ENCODE peak calls at places on chromosomes 3 and 15, in nine cellular contexts. X is left lung, U is mucosa of descending colon, T is neuronal stem cell, E is psoas muscle, I is right lobe of liver, Q is fibroblast of lung, Z is mesenchymal stem cell, G is K562. C is an unnamed sample. For H3K36me3, the result is how much of the 10 kb centered on the place peaks cover.

GRCh38 chr15:69612112-69612511 is 159.5 kb downstream of the RPLP1 start:
- DNase-seq in X (no peak), U (no peak), T (no peak), E (no peak), I (no peak), Q (no peak), Z (no peak), G (no peak), C (no peak)

GRCh38 chr15:36911322-36911944 is 188.9 kb downstream of the MEIS2 start:
- DNase-seq in X (no peak), U (no peak), T (no peak), E (no peak), I (no peak), Q (peak), Z (peak), G (no peak), C (peak)

GRCh38 chr3:138935864-138936762 is 10.8 kb downstream of the FOXL2 start:
- DNase-seq in X (peak), U (peak), T (peak), E (peak), I (peak), Q (peak), Z (peak), G (peak), C (peak)

GRCh38 chr3:217948-218347 is 21.4 kb downstream of the CHL1 start:
- DNase-seq in X (no peak), U (no peak), T (no peak), E (no peak), I (no peak), Q (no peak), Z (no peak), G (no peak), C (no peak)

GRCh38 chr3:10697918-10698317 is 118.1 kb upstream of the SLC6A11 start:
- DNase-seq in X (no peak), U (no peak), T (no peak), E (no peak), I (no peak), Q (no peak), Z (no peak), G (peak), C (no peak)

GRCh38 chr3:32706348-32707025 is 21.5 kb downstream of the CNOT10 start:
- DNase-seq in X (no peak), U (no peak), T (no peak), E (no peak), I (no peak), Q (peak), Z (peak), G (no peak), C (no peak)

GRCh38 chr15:44084171-44084570 is 110.9 kb downstream of the FRMD5 start:
- DNase-seq in X (no peak), U (no peak), T (no peak), E (no peak), I (no peak), Q (peak), Z (no peak), G (no peak), C (no peak)

GRCh38 chr15:45799508-45799907 is 164.7 kb downstream of the SQOR start:
- DNase-seq in X (no peak), U (no peak), T (no peak), E (no peak), I (no peak), Q (no peak), Z (no peak), G (no peak), C (no peak)

GRCh38 chr15:74992619-74993018 is 2.7 kb upstream of the SCAMP5 start:
- DNase-seq in X (no peak), U (no peak), T (no peak), E (no peak), I (no peak), Q (no peak), Z (no peak), G (no peak), C (no peak)

GRCh38 chr15:52527898-52528464 is 699 bp downstream of the MYO5A start:
- DNase-seq in X (no peak), U (no peak), T (peak), E (peak), I (peak), Q (peak), Z (peak), G (no peak), C (no peak)

GRCh38 chr3:126267169-126267975 is 87.0 kb upstream of the ALDH1L1 start:
- DNase-seq in X (peak), U (peak), T (peak), E (peak), I (peak), Q (peak), Z (peak), G (no peak), C (peak)

GRCh38 chr3:37899101-37899707 is 37.5 kb downstream of the CTDSPL start:
- DNase-seq in X (no peak), U (no peak), T (no peak), E (no peak), I (no peak), Q (no peak), Z (no peak), G (no peak), C (no peak)

GRCh38 chr3:190621971-190622370 is 108.1 kb downstream of the IL1RAP start:
- DNase-seq in X (no peak), U (no peak), T (no peak), E (no peak), I (no peak), Q (no peak), Z (peak), G (no peak), C (no peak)

GRCh38 chr15:29822685-29823459 is 604 bp upstream of the TJP1 start:
- DNase-seq in X (peak), U (peak), T (no peak), E (peak), I (peak), Q (peak), Z (peak), G (no peak), C (peak)

GRCh38 chr3:184240384-184241140 is 8.2 kb downstream of the ALG3 start:
- DNase-seq in X (no peak), U (peak), T (no peak), E (no peak), I (no peak), Q (peak), Z (peak), G (no peak), C (no peak)

GRCh38 chr3:33186524-33187367 is 31.9 kb downstream of the SUSD5 start:
- DNase-seq in X (no peak), U (no peak), T (no peak), E (no peak), I (peak), Q (peak), Z (peak), G (no peak), C (peak)

GRCh38 chr15:75065851-75066509 is 42.6 kb downstream of the PPCDC start:
- DNase-seq in X (no peak), U (no peak), T (no peak), E (no peak), I (no peak), Q (peak), Z (no peak), G (peak), C (peak)

GRCh38 chr3:172512363-172512762 is 10.9 kb downstream of the TNFSF10 start:
- DNase-seq in X (peak), U (peak), T (no peak), E (peak), I (peak), Q (peak), Z (peak), G (peak), C (no peak)

GRCh38 chr3:155441026-155441425 is 147.5 kb upstream of the STRIT1 start:
- DNase-seq in X (no peak), U (no peak), T (no peak), E (no peak), I (no peak), Q (no peak), Z (no peak), G (no peak), C (no peak)

GRCh38 chr3:46948830-46949671 is 27.5 kb downstream of the CCDC12 start:
- DNase-seq in X (peak), U (peak), T (no peak), E (no peak), I (peak), Q (no peak), Z (peak), G (peak), C (peak)

GRCh38 chr15:95171551-95171950 is 940.2 kb downstream of the MCTP2 start:
- DNase-seq in X (no peak), U (no peak), T (no peak), E (no peak), I (no peak), Q (no peak), Z (no peak), G (no peak), C (no peak)

GRCh38 chr3:128541246-128541645 is 48.2 kb upstream of the GATA2 start:
- DNase-seq in X (no peak), U (no peak), T (no peak), E (no peak), I (no peak), Q (no peak), Z (no peak), G (no peak), C (no peak)

GRCh38 chr3:13012228-13012691 is 61.0 kb downstream of the IQSEC1 start:
- DNase-seq in X (peak), U (peak), T (no peak), E (peak), I (peak), Q (no peak), Z (peak), G (no peak), C (no peak)

GRCh38 chr15:82647835-82648256 is 683 bp upstream of the CPEB1 start:
- DNase-seq in X (peak), U (no peak), T (no peak), E (peak), I (no peak), Q (no peak), Z (no peak), G (peak), C (no peak)

GRCh38 chr3:141959921-141960554 is 83.6 kb downstream of the ATP1B3 start:
- DNase-seq in X (no peak), U (no peak), T (no peak), E (no peak), I (no peak), Q (peak), Z (peak), G (no peak), C (no peak)

GRCh38 chr3:128946411-128946810 is 47.5 kb downstream of the CFAP92 start:
- DNase-seq in X (no peak), U (no peak), T (no peak), E (no peak), I (no peak), Q (peak), Z (peak), G (no peak), C (no peak)

GRCh38 chr15:92797168-92798052 is 102.7 kb upstream of the CHD2 start:
- DNase-seq in X (no peak), U (no peak), T (peak), E (no peak), I (no peak), Q (peak), Z (peak), G (peak), C (peak)

GRCh38 chr3:38097446-38098375 is 39.2 kb downstream of the ACAA1 start:
- DNase-seq in X (no peak), U (no peak), T (no peak), E (no peak), I (no peak), Q (no peak), Z (no peak), G (no peak), C (no peak)

GRCh38 chr15:51025454-51025846 is 69.3 kb downstream of the TNFAIP8L3 start:
- DNase-seq in X (no peak), U (no peak), T (no peak), E (no peak), I (no peak), Q (no peak), Z (no peak), G (no peak), C (no peak)

GRCh38 chr3:181896605-181897004 is 184.9 kb downstream of the SOX2 start:
- DNase-seq in X (no peak), U (no peak), T (no peak), E (no peak), I (no peak), Q (no peak), Z (no peak), G (no peak), C (no peak)

GRCh38 chr3:71312461-71312860 is 271.1 kb downstream of the FOXP1 start:
- DNase-seq in X (no peak), U (no peak), T (no peak), E (no peak), I (no peak), Q (no peak), Z (no peak), G (no peak), C (no peak)

GRCh38 chr3:160225181-160226025 is at the start of gene C3orf80:
- DNase-seq in X (peak), U (peak), T (peak), E (peak), I (peak), Q (peak), Z (peak), G (peak), C (peak)

GRCh38 chr3:167976880-167977498 is 118.7 kb downstream of the GOLIM4 start:
- DNase-seq in X (no peak), U (no peak), T (no peak), E (no peak), I (no peak), Q (no peak), Z (no peak), G (no peak), C (no peak)

GRCh38 chr3:117011687-117012250 is 302.2 kb downstream of the TUSC7 start:
- DNase-seq in X (no peak), U (no peak), T (no peak), E (no peak), I (no peak), Q (no peak), Z (no peak), G (no peak), C (no peak)

GRCh38 chr15:61936528-61937195 is 123.6 kb downstream of the VPS13C start:
- DNase-seq in X (no peak), U (no peak), T (no peak), E (no peak), I (no peak), Q (no peak), Z (no peak), G (no peak), C (no peak)

GRCh38 chr15:38189651-38190280 is 62.9 kb upstream of the SPRED1 start:
- DNase-seq in X (no peak), U (no peak), T (no peak), E (no peak), I (no peak), Q (peak), Z (no peak), G (no peak), C (no peak)

GRCh38 chr3:152769523-152769922 is 65.4 kb upstream of the P2RY1 start:
- DNase-seq in X (no peak), U (no peak), T (no peak), E (no peak), I (no peak), Q (no peak), Z (peak), G (no peak), C (no peak)

GRCh38 chr15:85690546-85691226 is 104.0 kb downstream of the KLHL25 start:
- DNase-seq in X (no peak), U (no peak), T (no peak), E (no peak), I (no peak), Q (no peak), Z (no peak), G (no peak), C (no peak)
- H3K36me3 ChIP-seq in X (half or more), U (under half), T (under half), E (under half), I (under half), Q (under half), Z (under half), G (under half), C (under half)

GRCh38 chr15:78943692-78944091 is 1.2 kb downstream of the CTSH start:
- DNase-seq in X (no peak), U (no peak), T (no peak), E (no peak), I (no peak), Q (peak), Z (no peak), G (no peak), C (peak)

GRCh38 chr15:78942741-78943140 is 2.1 kb downstream of the CTSH start:
- DNase-seq in X (no peak), U (no peak), T (no peak), E (no peak), I (no peak), Q (no peak), Z (no peak), G (no peak), C (no peak)

GRCh38 chr15:78934063-78935023 is 10.5 kb downstream of the CTSH start:
- DNase-seq in X (no peak), U (peak), T (no peak), E (no peak), I (no peak), Q (peak), Z (no peak), G (no peak), C (no peak)

GRCh38 chr15:78937132-78937739 is 7.6 kb downstream of the CTSH start:
- DNase-seq in X (no peak), U (no peak), T (no peak), E (no peak), I (no peak), Q (no peak), Z (no peak), G (peak), C (no peak)

DNA sequence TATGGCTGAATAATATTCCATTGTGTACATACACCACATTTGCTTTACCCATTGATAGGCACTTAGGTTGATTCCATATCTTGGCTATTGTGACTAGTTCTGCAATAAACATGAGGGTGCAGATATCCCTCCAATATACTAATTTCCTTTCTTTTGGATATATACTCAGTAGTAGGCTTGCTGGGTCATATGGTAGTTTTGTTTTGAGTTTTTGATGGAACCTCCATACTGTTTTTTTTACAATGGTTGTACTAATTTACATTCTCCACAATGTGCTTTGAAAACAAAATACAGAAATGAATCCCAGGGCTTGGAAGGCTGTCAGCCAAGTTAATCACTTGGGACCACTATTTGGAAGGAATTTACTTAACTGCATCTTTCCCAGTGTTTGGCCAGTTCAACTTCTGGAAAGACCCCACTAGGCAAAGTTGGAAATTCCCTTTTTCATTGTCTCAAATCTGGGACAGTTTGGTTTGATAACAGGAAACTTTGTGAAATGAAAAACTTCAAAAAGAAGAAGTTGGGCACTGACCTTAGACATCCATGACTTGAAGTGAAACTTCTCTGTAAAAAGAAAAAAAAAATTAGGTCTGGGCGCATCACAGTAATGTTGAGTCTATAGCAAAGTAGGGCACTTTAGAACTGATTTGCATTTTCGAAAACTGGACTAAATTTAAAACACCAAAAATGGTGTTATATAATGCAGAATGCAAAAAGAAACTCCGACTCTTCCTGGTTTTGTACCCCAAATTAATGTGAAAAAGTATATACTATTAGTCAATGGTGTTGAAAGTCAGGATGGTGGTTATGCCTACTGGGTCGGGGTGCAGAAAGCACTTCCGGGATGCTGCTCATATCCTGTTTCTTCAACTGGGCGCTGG is 6.0 kb downstream of the CTSH start:
- DNase-seq in X (no peak), U (no peak), T (no peak), E (no peak), I (no peak), Q (no peak), Z (no peak), G (no peak), C (no peak)
- H3K36me3 ChIP-seq in X (half or more), U (under half), T (under half), E (under half), I (under half), Q (under half), Z (under half), G (under half), C (under half)

GRCh38 chr15:60363024-60363674 is 34.6 kb downstream of the ANXA2 start:
- DNase-seq in X (no peak), U (no peak), T (no peak), E (no peak), I (no peak), Q (no peak), Z (peak), G (no peak), C (no peak)
- H3K36me3 ChIP-seq in X (half or more), U (under half), T (under half), E (under half), I (under half), Q (under half), Z (under half), G (half or more), C (under half)

GRCh38 chr15:27707216-27707710 is 391.9 kb downstream of the OCA2 start:
- DNase-seq in X (no peak), U (no peak), T (no peak), E (no peak), I (no peak), Q (no peak), Z (no peak), G (no peak), C (no peak)

GRCh38 chr15:27704939-27705514 is 394.1 kb downstream of the OCA2 start:
- DNase-seq in X (no peak), U (no peak), T (no peak), E (no peak), I (no peak), Q (peak), Z (no peak), G (no peak), C (no peak)

GRCh38 chr15:27706300-27706699 is 392.8 kb downstream of the OCA2 start:
- DNase-seq in X (no peak), U (no peak), T (no peak), E (no peak), I (no peak), Q (no peak), Z (no peak), G (no peak), C (no peak)

GRCh38 chr15:27701014-27701413 is 398.1 kb downstream of the OCA2 start:
- DNase-seq in X (no peak), U (no peak), T (no peak), E (no peak), I (no peak), Q (no peak), Z (no peak), G (no peak), C (no peak)

GRCh38 chr15:27701956-27702355 is 397.2 kb downstream of the OCA2 start:
- DNase-seq in X (no peak), U (no peak), T (no peak), E (no peak), I (no peak), Q (no peak), Z (no peak), G (no peak), C (no peak)
- H3K36me3 ChIP-seq in X (under half), U (under half), T (under half), E (under half), I (under half), Q (under half), Z (under half), G (under half), C (under half)